ENCODE peak calls at places on chromosomes 12 and 14, in four cellular contexts. O is pancreas, G is right lobe of liver, M is heart left ventricle. D is an unnamed sample.

GRCh38 chr12:5705791-5706190 is 239.3 kb downstream of the ANO2 start:
- ATAC-seq in O (no peak), G (no peak), M (no peak), D (no peak)

GRCh38 chr12:113239288-113239771 is 18.1 kb downstream of the TPCN1 start:
- ATAC-seq in O (no peak), G (no peak), M (no peak), D (no peak)

GRCh38 chr14:102690509-102691286 is 86.6 kb upstream of the TRAF3 start:
- ATAC-seq in O (peak), G (peak), M (no peak), D (no peak)

GRCh38 chr14:49858383-49858782 is 5.8 kb upstream of the NEMF start:
- ATAC-seq in O (no peak), G (no peak), M (no peak), D (no peak)

GRCh38 chr12:68222336-68222735 is 3.3 kb downstream of the IL26 start:
- ATAC-seq in O (peak), G (no peak), M (no peak), D (no peak)

GRCh38 chr14:52154992-52155655 is 86.3 kb upstream of the NID2 start:
- ATAC-seq in O (no peak), G (no peak), M (no peak), D (no peak)

GRCh38 chr14:61608245-61609142 is 86.8 kb upstream of the HIF1A start:
- ATAC-seq in O (peak), G (peak), M (peak), D (peak)

GRCh38 chr14:23561873-23562821 is 5.4 kb downstream of the AP1G2 start:
- ATAC-seq in O (no peak), G (no peak), M (no peak), D (no peak)

GRCh38 chr12:64457036-64457435 is 5.1 kb downstream of the TBK1 start:
- ATAC-seq in O (no peak), G (peak), M (no peak), D (no peak)

GRCh38 chr12:118526255-118527095 is 150.1 kb downstream of the SUDS3 start:
- ATAC-seq in O (peak), G (peak), M (no peak), D (peak)

GRCh38 chr12:93664573-93665138 is 12.5 kb upstream of the CRADD start:
- ATAC-seq in O (no peak), G (no peak), M (no peak), D (no peak)

GRCh38 chr12:6626654-6627283 is 9.0 kb downstream of the LPAR5 start:
- ATAC-seq in O (no peak), G (no peak), M (no peak), D (no peak)

GRCh38 chr12:68587448-68587873 is 23.2 kb upstream of the RAP1B start:
- ATAC-seq in O (no peak), G (no peak), M (no peak), D (no peak)

GRCh38 chr14:100587248-100587762 is at the start of gene BEGAIN:
- ATAC-seq in O (no peak), G (no peak), M (no peak), D (no peak)

GRCh38 chr14:32128703-32129102 is 51.6 kb downstream of the ARHGAP5 start:
- ATAC-seq in O (no peak), G (no peak), M (no peak), D (no peak)

GRCh38 chr14:56224179-56224578 is 106.0 kb downstream of the PELI2 start:
- ATAC-seq in O (peak), G (no peak), M (no peak), D (no peak)

GRCh38 chr12:116607039-116607438 is 47.9 kb downstream of the MAP1LC3B2 start:
- ATAC-seq in O (no peak), G (no peak), M (no peak), D (no peak)

GRCh38 chr14:100778078-100778927 is 47.6 kb upstream of the MEG3 start:
- ATAC-seq in O (no peak), G (no peak), M (no peak), D (no peak)

GRCh38 chr12:62698701-62699101 is 232.1 kb downstream of the MON2 start:
- ATAC-seq in O (no peak), G (no peak), M (no peak), D (no peak)
- TF ChIP-seq CTCF in O (no peak), G (no peak), M (no peak), D (no peak)

GRCh38 chr12:53288322-53288721 is 7.0 kb upstream of the PFDN5 start:
- ATAC-seq in O (no peak), G (peak), M (no peak), D (no peak)
- TF ChIP-seq CTCF in O (no peak), G (no peak), M (no peak), D (no peak)

DNA sequence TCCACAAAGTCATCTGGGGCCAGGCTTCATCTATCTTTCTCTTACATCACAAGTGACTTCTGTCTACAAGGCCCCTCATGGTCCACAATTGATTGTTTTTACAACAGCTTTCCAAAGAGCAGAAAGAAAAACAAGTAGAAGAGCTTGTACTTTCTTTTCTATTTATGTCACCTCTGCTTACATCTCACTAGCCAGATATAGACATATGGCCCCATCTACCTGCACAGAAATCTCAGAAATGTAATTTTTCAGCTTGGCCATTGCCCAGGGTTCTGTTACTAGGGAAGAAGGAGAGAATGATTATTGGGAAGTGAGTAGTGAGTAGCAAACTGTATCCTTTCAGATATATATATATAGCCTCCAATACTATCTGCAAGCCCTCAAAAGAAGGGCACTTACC is 210.5 kb upstream of the PLEKHG7 start:
- ATAC-seq in O (no peak), G (no peak), M (no peak), D (no peak)
- TF ChIP-seq CTCF in O (no peak), G (no peak), M (no peak), D (no peak)

GRCh38 chr12:19572920-19573558 is 133.7 kb downstream of the AEBP2 start:
- ATAC-seq in O (no peak), G (no peak), M (no peak), D (no peak)
- TF ChIP-seq CTCF in O (no peak), G (peak), M (peak), D (peak)